ENCODE peak calls at places on chromosomes 11 and 22, in four cellular contexts. One of them, this sample, is unnamed.

GRCh38 chr11:1826552-1827094 is 8.2 kb upstream of the SYT8 start:
- DNase-seq in GM13976: peak
- DNase-seq in lung: no peak
- DNase-seq in AG08395: peak
- DNase-seq in this sample: no peak

GRCh38 chr11:33722579-33723234 is 13.5 kb downstream of the CD59 start:
- DNase-seq in GM13976: peak
- DNase-seq in lung: peak
- DNase-seq in AG08395: peak
- DNase-seq in this sample: peak

GRCh38 chr11:112318193-112318592 is 57.5 kb upstream of the PLET1 start:
- DNase-seq in GM13976: no peak
- DNase-seq in lung: no peak
- DNase-seq in AG08395: peak
- DNase-seq in this sample: no peak

GRCh38 chr11:44530413-44531115 is 34.9 kb upstream of the CD82 start:
- DNase-seq in GM13976: no peak
- DNase-seq in lung: no peak
- DNase-seq in AG08395: no peak
- DNase-seq in this sample: no peak

GRCh38 chr11:6876914-6877313 is 489 bp downstream of the OR10A4 start:
- DNase-seq in GM13976: no peak
- DNase-seq in lung: no peak
- DNase-seq in AG08395: no peak
- DNase-seq in this sample: peak

GRCh38 chr11:87187930-87188329 is 150.2 kb downstream of the TMEM135 start:
- DNase-seq in GM13976: no peak
- DNase-seq in lung: no peak
- DNase-seq in AG08395: no peak
- DNase-seq in this sample: no peak

GRCh38 chr11:1533342-1533725 is 38.7 kb downstream of the DUSP8 start:
- DNase-seq in GM13976: no peak
- DNase-seq in lung: no peak
- DNase-seq in AG08395: no peak
- DNase-seq in this sample: no peak

GRCh38 chr11:76744186-76745058 is 38.7 kb upstream of the TSKU start:
- DNase-seq in GM13976: no peak
- DNase-seq in lung: no peak
- DNase-seq in AG08395: peak
- DNase-seq in this sample: no peak

GRCh38 chr11:104462346-104462745 is 298.4 kb upstream of the PDGFD start:
- DNase-seq in GM13976: no peak
- DNase-seq in lung: no peak
- DNase-seq in AG08395: peak
- DNase-seq in this sample: no peak

GRCh38 chr22:35174398-35174797 is 82.9 kb upstream of the HMGXB4 start:
- DNase-seq in GM13976: no peak
- DNase-seq in lung: no peak
- DNase-seq in AG08395: no peak
- DNase-seq in this sample: no peak

GRCh38 chr11:34165786-34166557 is 60.5 kb downstream of the NAT10 start:
- DNase-seq in GM13976: no peak
- DNase-seq in lung: no peak
- DNase-seq in AG08395: peak
- DNase-seq in this sample: no peak